ENCODE peak calls at places on chromosomes 6 and 20, in ten cellular contexts. One of them, this sample, is unnamed.
A peak's percentile ranks its signal among the peaks of the same experiment; 100 is the strongest.

GRCh38 chr6:159203304-159204005 is 34.3 kb downstream of the FNDC1 start:
- DNase-seq in ovary: no peak
- DNase-seq in adrenal gland: peak; percentile 13
- DNase-seq in upper lobe of right lung: no peak
- DNase-seq in tibial artery: peak; percentile 64
- DNase-seq in fibroblast of lung: peak; percentile 96
- DNase-seq in SJSA1: peak; percentile 79
- DNase-seq in stomach: no peak
- DNase-seq in SK-N-MC: no peak
- DNase-seq in AG04450: peak; percentile 69
- DNase-seq in this sample: no peak

GRCh38 chr6:79066330-79066729 is 11.7 kb downstream of the PHIP start:
- DNase-seq in ovary: no peak
- DNase-seq in adrenal gland: no peak
- DNase-seq in upper lobe of right lung: no peak
- DNase-seq in tibial artery: no peak
- DNase-seq in fibroblast of lung: no peak
- DNase-seq in SJSA1: no peak
- DNase-seq in stomach: no peak
- DNase-seq in SK-N-MC: no peak
- DNase-seq in AG04450: no peak
- DNase-seq in this sample: no peak

GRCh38 chr6:111838749-111839484 is 34.3 kb downstream of the FYN start:
- DNase-seq in ovary: no peak
- DNase-seq in adrenal gland: no peak
- DNase-seq in upper lobe of right lung: no peak
- DNase-seq in tibial artery: no peak
- DNase-seq in fibroblast of lung: no peak
- DNase-seq in SJSA1: no peak
- DNase-seq in stomach: no peak
- DNase-seq in SK-N-MC: no peak
- DNase-seq in AG04450: no peak
- DNase-seq in this sample: no peak

GRCh38 chr6:108966855-108967755 is 118.9 kb downstream of the ARMC2 start:
- DNase-seq in ovary: peak; percentile 50
- DNase-seq in adrenal gland: peak; percentile 40
- DNase-seq in upper lobe of right lung: no peak
- DNase-seq in tibial artery: no peak
- DNase-seq in fibroblast of lung: peak; percentile 65
- DNase-seq in SJSA1: peak; percentile 30
- DNase-seq in stomach: peak; percentile 41
- DNase-seq in SK-N-MC: no peak
- DNase-seq in AG04450: no peak
- DNase-seq in this sample: no peak

GRCh38 chr20:54148947-54149764 is 24.6 kb downstream of the CYP24A1 start:
- DNase-seq in ovary: no peak
- DNase-seq in adrenal gland: peak; percentile 10
- DNase-seq in upper lobe of right lung: no peak
- DNase-seq in tibial artery: no peak
- DNase-seq in fibroblast of lung: no peak
- DNase-seq in SJSA1: no peak
- DNase-seq in stomach: no peak
- DNase-seq in SK-N-MC: no peak
- DNase-seq in AG04450: no peak
- DNase-seq in this sample: no peak

GRCh38 chr6:162088091-162088490 is 639.5 kb downstream of the PRKN start:
- DNase-seq in ovary: no peak
- DNase-seq in adrenal gland: no peak
- DNase-seq in upper lobe of right lung: no peak
- DNase-seq in tibial artery: no peak
- DNase-seq in fibroblast of lung: no peak
- DNase-seq in SJSA1: no peak
- DNase-seq in stomach: no peak
- DNase-seq in SK-N-MC: no peak
- DNase-seq in AG04450: no peak
- DNase-seq in this sample: no peak

GRCh38 chr6:118618676-118619377 is 32.6 kb downstream of the CEP85L start:
- DNase-seq in ovary: peak; percentile 44
- DNase-seq in adrenal gland: peak; percentile 70
- DNase-seq in upper lobe of right lung: peak; percentile 66
- DNase-seq in tibial artery: peak; percentile 54
- DNase-seq in fibroblast of lung: peak; percentile 19
- DNase-seq in SJSA1: peak; percentile 32
- DNase-seq in stomach: peak; percentile 66
- DNase-seq in SK-N-MC: no peak
- DNase-seq in AG04450: no peak
- DNase-seq in this sample: peak; percentile 65

GRCh38 chr20:24958506-24959385 is 9.7 kb downstream of the CST7 start:
- DNase-seq in ovary: no peak
- DNase-seq in adrenal gland: no peak
- DNase-seq in upper lobe of right lung: no peak
- DNase-seq in tibial artery: no peak
- DNase-seq in fibroblast of lung: no peak
- DNase-seq in SJSA1: no peak
- DNase-seq in stomach: no peak
- DNase-seq in SK-N-MC: no peak
- DNase-seq in AG04450: no peak
- DNase-seq in this sample: peak; percentile 5

GRCh38 chr20:25280051-25280573 is 32.2 kb downstream of the PYGB start:
- DNase-seq in ovary: peak; percentile 17
- DNase-seq in adrenal gland: no peak
- DNase-seq in upper lobe of right lung: no peak
- DNase-seq in tibial artery: peak; percentile 15
- DNase-seq in fibroblast of lung: no peak
- DNase-seq in SJSA1: no peak
- DNase-seq in stomach: peak; percentile 79
- DNase-seq in SK-N-MC: no peak
- DNase-seq in AG04450: no peak
- DNase-seq in this sample: peak; percentile 93

DNA sequence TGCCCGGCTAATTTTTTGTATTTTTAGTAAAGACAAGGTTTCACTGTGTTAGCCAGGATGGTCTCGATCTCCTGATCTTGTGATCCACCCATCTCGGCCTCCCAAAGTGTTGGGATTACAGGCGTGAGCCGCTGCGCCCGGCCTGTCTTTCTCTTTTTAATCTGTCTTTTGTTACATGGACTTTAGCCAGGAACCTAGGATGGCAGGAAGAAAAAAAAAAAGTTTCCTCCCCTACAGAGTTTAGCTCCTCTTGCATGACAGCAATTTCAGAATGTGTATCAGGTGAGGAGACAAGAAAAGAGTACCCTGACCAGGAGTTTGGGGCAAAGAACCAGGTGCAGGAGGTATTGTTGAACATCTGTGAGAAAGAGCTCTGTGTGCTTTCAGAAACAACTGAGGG is 21.4 kb upstream of the TXLNB start:
- DNase-seq in ovary: no peak
- DNase-seq in adrenal gland: no peak
- DNase-seq in upper lobe of right lung: no peak
- DNase-seq in tibial artery: no peak
- DNase-seq in fibroblast of lung: no peak
- DNase-seq in SJSA1: no peak
- DNase-seq in stomach: no peak
- DNase-seq in SK-N-MC: no peak
- DNase-seq in AG04450: no peak
- DNase-seq in this sample: no peak
- H3K4me3 ChIP-seq in ovary: no peak overlapping the region
- H3K4me3 ChIP-seq in adrenal gland: no peak overlapping the region
- H3K4me3 ChIP-seq in upper lobe of right lung: no peak overlapping the region
- H3K4me3 ChIP-seq in tibial artery: no peak overlapping the region
- H3K4me3 ChIP-seq in fibroblast of lung: no peak overlapping the region
- H3K4me3 ChIP-seq in SJSA1: no peak overlapping the region
- H3K4me3 ChIP-seq in stomach: no peak overlapping the region
- H3K4me3 ChIP-seq in SK-N-MC: no peak overlapping the region
- H3K4me3 ChIP-seq in AG04450: no peak overlapping the region
- H3K4me3 ChIP-seq in this sample: no peak overlapping the region

GRCh38 chr6:152368761-152369624 is 268.2 kb downstream of the SYNE1 start:
- DNase-seq in ovary: peak; percentile 65
- DNase-seq in adrenal gland: peak; percentile 72
- DNase-seq in upper lobe of right lung: no peak
- DNase-seq in tibial artery: peak; percentile 50
- DNase-seq in fibroblast of lung: no peak
- DNase-seq in SJSA1: no peak
- DNase-seq in stomach: peak; percentile 26
- DNase-seq in SK-N-MC: no peak
- DNase-seq in AG04450: no peak
- DNase-seq in this sample: no peak
- H3K4me3 ChIP-seq in ovary: no peak overlapping the region
- H3K4me3 ChIP-seq in adrenal gland: no peak overlapping the region
- H3K4me3 ChIP-seq in upper lobe of right lung: no peak overlapping the region
- H3K4me3 ChIP-seq in tibial artery: no peak overlapping the region
- H3K4me3 ChIP-seq in fibroblast of lung: no peak overlapping the region
- H3K4me3 ChIP-seq in SJSA1: no peak overlapping the region
- H3K4me3 ChIP-seq in stomach: no peak overlapping the region
- H3K4me3 ChIP-seq in SK-N-MC: no peak overlapping the region
- H3K4me3 ChIP-seq in AG04450: no peak overlapping the region
- H3K4me3 ChIP-seq in this sample: no peak overlapping the region

GRCh38 chr20:50378170-50379000 is 131.8 kb upstream of the PTPN1 start:
- DNase-seq in ovary: no peak
- DNase-seq in adrenal gland: no peak
- DNase-seq in upper lobe of right lung: no peak
- DNase-seq in tibial artery: no peak
- DNase-seq in fibroblast of lung: no peak
- DNase-seq in SJSA1: no peak
- DNase-seq in stomach: no peak
- DNase-seq in SK-N-MC: no peak
- DNase-seq in AG04450: no peak
- DNase-seq in this sample: no peak
- H3K4me3 ChIP-seq in ovary: no peak overlapping the region
- H3K4me3 ChIP-seq in adrenal gland: no peak overlapping the region
- H3K4me3 ChIP-seq in upper lobe of right lung: peak overlapping the region; percentile 28
- H3K4me3 ChIP-seq in tibial artery: peak overlapping the region; percentile 6
- H3K4me3 ChIP-seq in fibroblast of lung: no peak overlapping the region
- H3K4me3 ChIP-seq in SJSA1: no peak overlapping the region
- H3K4me3 ChIP-seq in stomach: no peak overlapping the region
- H3K4me3 ChIP-seq in SK-N-MC: peak overlapping the region; percentile 69
- H3K4me3 ChIP-seq in AG04450: peak overlapping the region; percentile 27
- H3K4me3 ChIP-seq in this sample: no peak overlapping the region

DNA sequence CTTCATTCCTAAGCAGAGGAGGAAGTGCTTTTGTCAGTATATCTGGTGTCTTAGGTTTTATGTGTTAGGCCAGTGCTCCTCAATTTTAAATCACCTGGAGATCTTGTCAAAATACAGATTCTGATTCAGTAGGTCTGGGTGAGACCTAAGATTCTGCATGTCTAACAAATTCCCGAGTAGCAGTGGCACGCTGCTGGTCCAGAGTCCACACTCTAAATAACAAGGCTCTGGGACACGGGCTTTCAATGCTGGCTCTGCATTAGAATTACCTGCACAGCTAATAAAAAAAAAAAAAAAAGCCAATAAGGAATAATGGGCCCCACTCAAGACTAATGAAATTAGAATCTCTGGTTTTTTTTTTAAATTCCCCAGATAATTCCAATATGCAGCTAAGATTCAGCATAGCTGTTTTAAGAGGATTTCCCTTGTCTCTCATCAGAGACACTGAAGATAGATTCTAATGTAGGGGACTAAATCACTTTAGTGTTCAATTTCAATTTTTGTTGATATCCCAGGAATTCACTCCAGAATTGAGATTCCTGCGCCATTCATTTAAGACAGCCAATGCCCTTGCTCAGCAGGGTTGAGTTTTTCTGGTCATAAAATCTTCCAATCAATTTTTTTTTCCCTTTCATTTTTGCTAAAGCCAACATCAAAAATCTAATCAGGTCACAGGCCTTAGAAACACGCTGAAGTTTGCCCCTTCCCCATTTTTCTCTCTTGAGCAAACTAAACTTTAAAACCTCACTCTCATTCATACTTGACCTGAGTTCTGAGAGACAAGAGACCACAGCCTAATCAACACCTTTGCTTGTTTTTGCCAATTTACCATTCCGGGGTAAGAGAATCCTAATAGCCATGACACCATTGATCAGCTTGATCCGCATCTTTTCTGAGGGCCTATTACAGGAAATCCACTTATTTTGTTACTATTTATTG is 2.4 kb downstream of the TDP2 start:
- DNase-seq in ovary: no peak
- DNase-seq in adrenal gland: no peak
- DNase-seq in upper lobe of right lung: no peak
- DNase-seq in tibial artery: no peak
- DNase-seq in fibroblast of lung: no peak
- DNase-seq in SJSA1: no peak
- DNase-seq in stomach: no peak
- DNase-seq in SK-N-MC: no peak
- DNase-seq in AG04450: no peak
- DNase-seq in this sample: no peak
- H3K4me3 ChIP-seq in ovary: no peak overlapping the region
- H3K4me3 ChIP-seq in adrenal gland: no peak overlapping the region
- H3K4me3 ChIP-seq in upper lobe of right lung: no peak overlapping the region
- H3K4me3 ChIP-seq in tibial artery: peak overlapping the region; percentile 74
- H3K4me3 ChIP-seq in fibroblast of lung: peak overlapping the region; percentile 89
- H3K4me3 ChIP-seq in SJSA1: no peak overlapping the region
- H3K4me3 ChIP-seq in stomach: no peak overlapping the region
- H3K4me3 ChIP-seq in SK-N-MC: no peak overlapping the region
- H3K4me3 ChIP-seq in AG04450: no peak overlapping the region
- H3K4me3 ChIP-seq in this sample: no peak overlapping the region

DNA sequence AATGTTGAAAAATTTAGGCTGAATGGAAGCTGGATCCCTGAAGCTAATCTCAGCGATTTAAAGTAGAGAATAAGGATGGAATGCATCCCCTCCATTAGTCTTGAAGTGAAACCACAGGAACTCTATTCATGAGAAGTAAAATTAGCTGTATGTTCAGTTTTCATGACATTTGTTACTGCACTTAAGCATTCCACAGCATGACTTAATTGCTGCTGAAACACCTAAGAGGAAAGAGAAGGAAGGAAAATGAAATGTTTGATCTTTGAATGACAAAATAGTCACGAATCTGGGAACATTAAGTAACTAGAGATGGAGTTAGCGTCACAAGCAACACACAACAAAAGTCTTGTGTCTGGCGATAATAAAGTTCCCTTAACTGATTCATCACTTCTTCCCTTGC is 80.6 kb upstream of the RIPOR2 start:
- DNase-seq in ovary: no peak
- DNase-seq in adrenal gland: no peak
- DNase-seq in upper lobe of right lung: no peak
- DNase-seq in tibial artery: no peak
- DNase-seq in fibroblast of lung: peak; percentile 79
- DNase-seq in SJSA1: peak; percentile 15
- DNase-seq in stomach: no peak
- DNase-seq in SK-N-MC: no peak
- DNase-seq in AG04450: no peak
- DNase-seq in this sample: no peak
- H3K4me3 ChIP-seq in ovary: no peak overlapping the region
- H3K4me3 ChIP-seq in adrenal gland: no peak overlapping the region
- H3K4me3 ChIP-seq in upper lobe of right lung: no peak overlapping the region
- H3K4me3 ChIP-seq in tibial artery: no peak overlapping the region
- H3K4me3 ChIP-seq in fibroblast of lung: no peak overlapping the region
- H3K4me3 ChIP-seq in SJSA1: no peak overlapping the region
- H3K4me3 ChIP-seq in stomach: no peak overlapping the region
- H3K4me3 ChIP-seq in SK-N-MC: no peak overlapping the region
- H3K4me3 ChIP-seq in AG04450: no peak overlapping the region
- H3K4me3 ChIP-seq in this sample: no peak overlapping the region

DNA sequence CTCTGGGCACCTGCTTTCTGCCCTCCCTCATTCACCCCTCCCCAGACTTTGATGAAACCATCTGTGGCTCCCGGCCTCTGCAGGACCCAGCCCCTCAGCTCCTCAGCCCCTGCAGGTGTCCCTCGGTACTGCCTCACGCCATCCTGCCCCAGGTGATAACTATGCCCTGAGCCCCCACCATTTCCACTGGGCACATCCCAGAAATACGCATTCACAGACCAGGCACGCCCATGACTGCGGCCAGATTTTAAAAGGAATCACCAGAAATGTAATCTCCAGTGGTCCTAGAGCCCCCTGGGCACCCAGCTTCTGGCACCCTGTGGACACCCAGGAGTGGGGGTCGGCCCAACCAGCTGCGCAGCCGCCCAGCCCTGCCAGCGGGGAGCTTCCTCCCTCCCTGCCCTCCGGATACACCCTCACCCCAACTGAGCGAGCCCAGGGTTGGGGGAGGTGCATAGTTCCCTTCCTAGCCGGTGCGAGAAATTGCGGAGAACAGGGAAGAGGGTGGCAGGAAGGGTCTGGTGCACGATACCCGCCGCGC is 585 bp upstream of the NTSR1 start:
- DNase-seq in ovary: no peak
- DNase-seq in adrenal gland: no peak
- DNase-seq in upper lobe of right lung: no peak
- DNase-seq in tibial artery: no peak
- DNase-seq in fibroblast of lung: no peak
- DNase-seq in SJSA1: no peak
- DNase-seq in stomach: no peak
- DNase-seq in SK-N-MC: no peak
- DNase-seq in AG04450: no peak
- DNase-seq in this sample: no peak
- H3K4me3 ChIP-seq in ovary: no peak overlapping the region
- H3K4me3 ChIP-seq in adrenal gland: no peak overlapping the region
- H3K4me3 ChIP-seq in upper lobe of right lung: no peak overlapping the region
- H3K4me3 ChIP-seq in tibial artery: no peak overlapping the region
- H3K4me3 ChIP-seq in fibroblast of lung: no peak overlapping the region
- H3K4me3 ChIP-seq in SJSA1: no peak overlapping the region
- H3K4me3 ChIP-seq in stomach: peak overlapping the region; percentile 3
- H3K4me3 ChIP-seq in SK-N-MC: peak overlapping the region; percentile 33
- H3K4me3 ChIP-seq in AG04450: no peak overlapping the region
- H3K4me3 ChIP-seq in this sample: no peak overlapping the region

This sample was measured in pancreas.